ENCODE peak calls at places on chromosomes 2 and 18, in eight cellular contexts. One of them, this sample, is unnamed.

GRCh38 chr2:102063948-102064678 is 72.4 kb downstream of the IL1R2 start:
- DNase-seq in GM23338: peak; percentile 35
- DNase-seq in stomach: peak; percentile 81
- DNase-seq in K562: peak; percentile 92
- DNase-seq in SK-N-SH: peak; percentile 72
- DNase-seq in HCT116: peak; percentile 33
- DNase-seq in sigmoid colon: peak; percentile 98
- DNase-seq in Panc1: peak; percentile 24
- DNase-seq in this sample: peak; percentile 94

GRCh38 chr2:240786871-240787311 is 33.1 kb downstream of the KIF1A start:
- DNase-seq in GM23338: no peak
- DNase-seq in stomach: no peak
- DNase-seq in K562: no peak
- DNase-seq in SK-N-SH: no peak
- DNase-seq in HCT116: no peak
- DNase-seq in sigmoid colon: peak; percentile 49
- DNase-seq in Panc1: no peak
- DNase-seq in this sample: no peak

GRCh38 chr2:55168221-55169154 is 63.6 kb downstream of the CLHC1 start:
- DNase-seq in GM23338: peak; percentile 74
- DNase-seq in stomach: peak; percentile 56
- DNase-seq in K562: peak; percentile 53
- DNase-seq in SK-N-SH: peak; percentile 52
- DNase-seq in HCT116: peak; percentile 29
- DNase-seq in sigmoid colon: peak; percentile 85
- DNase-seq in Panc1: no peak
- DNase-seq in this sample: peak; percentile 65

GRCh38 chr2:118582058-118582457 is 265.4 kb downstream of the EN1 start:
- DNase-seq in GM23338: no peak
- DNase-seq in stomach: no peak
- DNase-seq in K562: no peak
- DNase-seq in SK-N-SH: no peak
- DNase-seq in HCT116: no peak
- DNase-seq in sigmoid colon: no peak
- DNase-seq in Panc1: no peak
- DNase-seq in this sample: no peak

GRCh38 chr2:65033178-65033577 is 23.0 kb upstream of the CEP68 start:
- DNase-seq in GM23338: no peak
- DNase-seq in stomach: no peak
- DNase-seq in K562: peak; percentile 47
- DNase-seq in SK-N-SH: peak; percentile 44
- DNase-seq in HCT116: no peak
- DNase-seq in sigmoid colon: no peak
- DNase-seq in Panc1: no peak
- DNase-seq in this sample: no peak

GRCh38 chr2:181456660-181457120 is 496 bp upstream of the ITGA4 start:
- DNase-seq in GM23338: peak; percentile 61
- DNase-seq in stomach: peak; percentile 47
- DNase-seq in K562: no peak
- DNase-seq in SK-N-SH: peak; percentile 42
- DNase-seq in HCT116: no peak
- DNase-seq in sigmoid colon: peak; percentile 68
- DNase-seq in Panc1: no peak
- DNase-seq in this sample: peak; percentile 97

GRCh38 chr18:61948842-61949438 is 56.1 kb upstream of the RNF152 start:
- DNase-seq in GM23338: no peak
- DNase-seq in stomach: no peak
- DNase-seq in K562: no peak
- DNase-seq in SK-N-SH: no peak
- DNase-seq in HCT116: no peak
- DNase-seq in sigmoid colon: no peak
- DNase-seq in Panc1: no peak
- DNase-seq in this sample: no peak

GRCh38 chr2:149885468-149885867 is 297.9 kb upstream of the MMADHC start:
- DNase-seq in GM23338: no peak
- DNase-seq in stomach: no peak
- DNase-seq in K562: no peak
- DNase-seq in SK-N-SH: no peak
- DNase-seq in HCT116: no peak
- DNase-seq in sigmoid colon: no peak
- DNase-seq in Panc1: no peak
- DNase-seq in this sample: no peak

GRCh38 chr2:159091381-159091780 is 122.9 kb downstream of the TANC1 start:
- DNase-seq in GM23338: no peak
- DNase-seq in stomach: no peak
- DNase-seq in K562: no peak
- DNase-seq in SK-N-SH: no peak
- DNase-seq in HCT116: no peak
- DNase-seq in sigmoid colon: no peak
- DNase-seq in Panc1: no peak
- DNase-seq in this sample: no peak

GRCh38 chr18:58104071-58104470 is 60.0 kb downstream of the NEDD4L start:
- DNase-seq in GM23338: no peak
- DNase-seq in stomach: no peak
- DNase-seq in K562: no peak
- DNase-seq in SK-N-SH: no peak
- DNase-seq in HCT116: no peak
- DNase-seq in sigmoid colon: no peak
- DNase-seq in Panc1: no peak
- DNase-seq in this sample: no peak

GRCh38 chr18:32349728-32350395 is 120.8 kb downstream of the GAREM1 start:
- DNase-seq in GM23338: no peak
- DNase-seq in stomach: peak; percentile 72
- DNase-seq in K562: no peak
- DNase-seq in SK-N-SH: no peak
- DNase-seq in HCT116: peak; percentile 91
- DNase-seq in sigmoid colon: peak; percentile 89
- DNase-seq in Panc1: peak; percentile 80
- DNase-seq in this sample: no peak

GRCh38 chr2:228507870-228508269 is 326.4 kb upstream of the SPHKAP start:
- DNase-seq in GM23338: peak; percentile 84
- DNase-seq in stomach: no peak
- DNase-seq in K562: no peak
- DNase-seq in SK-N-SH: no peak
- DNase-seq in HCT116: no peak
- DNase-seq in sigmoid colon: no peak
- DNase-seq in Panc1: no peak
- DNase-seq in this sample: no peak

GRCh38 chr2:73176881-73177644 is 25.3 kb upstream of the NOTO start:
- DNase-seq in GM23338: peak; percentile 91
- DNase-seq in stomach: peak; percentile 93
- DNase-seq in K562: peak; percentile 94
- DNase-seq in SK-N-SH: peak; percentile 97
- DNase-seq in HCT116: peak; percentile 57
- DNase-seq in sigmoid colon: peak; percentile 95
- DNase-seq in Panc1: peak; percentile 33
- DNase-seq in this sample: peak; percentile 76

GRCh38 chr18:48009116-48009825 is 78.8 kb upstream of the SMAD2 start:
- DNase-seq in GM23338: no peak
- DNase-seq in stomach: no peak
- DNase-seq in K562: no peak
- DNase-seq in SK-N-SH: no peak
- DNase-seq in HCT116: no peak
- DNase-seq in sigmoid colon: no peak
- DNase-seq in Panc1: no peak
- DNase-seq in this sample: no peak

GRCh38 chr2:102592601-102593000 is 26.8 kb upstream of the SLC9A2 start:
- DNase-seq in GM23338: peak; percentile 59
- DNase-seq in stomach: peak; percentile 71
- DNase-seq in K562: peak; percentile 15
- DNase-seq in SK-N-SH: no peak
- DNase-seq in HCT116: no peak
- DNase-seq in sigmoid colon: no peak
- DNase-seq in Panc1: no peak
- DNase-seq in this sample: no peak

GRCh38 chr2:38509322-38509946 is 93.3 kb downstream of the HNRNPLL start:
- DNase-seq in GM23338: no peak
- DNase-seq in stomach: no peak
- DNase-seq in K562: peak; percentile 43
- DNase-seq in SK-N-SH: no peak
- DNase-seq in HCT116: no peak
- DNase-seq in sigmoid colon: no peak
- DNase-seq in Panc1: no peak
- DNase-seq in this sample: no peak

GRCh38 chr18:27062802-27063201 is 122.3 kb downstream of the CHST9 start:
- DNase-seq in GM23338: no peak
- DNase-seq in stomach: no peak
- DNase-seq in K562: no peak
- DNase-seq in SK-N-SH: no peak
- DNase-seq in HCT116: no peak
- DNase-seq in sigmoid colon: no peak
- DNase-seq in Panc1: no peak
- DNase-seq in this sample: no peak

GRCh38 chr2:123808243-123808642 is 216.8 kb upstream of the CNTNAP5 start:
- DNase-seq in GM23338: peak; percentile 63
- DNase-seq in stomach: no peak
- DNase-seq in K562: no peak
- DNase-seq in SK-N-SH: no peak
- DNase-seq in HCT116: no peak
- DNase-seq in sigmoid colon: no peak
- DNase-seq in Panc1: no peak
- DNase-seq in this sample: no peak

GRCh38 chr2:152875832-152876669 is 157.6 kb downstream of the ARL6IP6 start:
- DNase-seq in GM23338: no peak
- DNase-seq in stomach: no peak
- DNase-seq in K562: no peak
- DNase-seq in SK-N-SH: no peak
- DNase-seq in HCT116: no peak
- DNase-seq in sigmoid colon: no peak
- DNase-seq in Panc1: no peak
- DNase-seq in this sample: no peak

DNA sequence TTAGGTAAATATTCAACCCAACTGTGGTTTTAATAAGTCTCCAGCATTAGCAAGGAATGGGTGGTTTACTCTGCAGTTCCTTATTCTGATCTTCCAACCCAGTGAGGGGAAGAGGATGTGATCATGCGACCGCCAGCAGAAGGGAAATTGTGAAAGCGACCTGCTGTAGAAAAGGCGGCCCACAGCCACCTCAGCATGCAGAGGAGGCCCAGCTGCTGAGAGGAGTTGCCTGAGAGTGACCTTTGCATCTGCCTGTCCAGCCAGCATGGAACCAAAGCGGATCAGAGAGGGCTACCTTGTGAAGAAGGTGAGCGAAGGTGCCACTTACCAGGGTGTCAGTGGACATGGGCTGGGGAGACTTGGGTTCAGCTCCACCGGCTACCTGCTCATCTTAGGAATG is at the start of gene PLEK:
- DNase-seq in GM23338: no peak
- DNase-seq in stomach: peak; percentile 60
- DNase-seq in K562: no peak
- DNase-seq in SK-N-SH: no peak
- DNase-seq in HCT116: no peak
- DNase-seq in sigmoid colon: peak; percentile 79
- DNase-seq in Panc1: no peak
- DNase-seq in this sample: peak; percentile 95
- TF ChIP-seq POLR2AphosphoS5 in GM23338: no peak
- TF ChIP-seq POLR2AphosphoS5 in stomach: peak; percentile 75
- TF ChIP-seq POLR2AphosphoS5 in K562: no peak
- TF ChIP-seq POLR2AphosphoS5 in SK-N-SH: no peak
- TF ChIP-seq POLR2AphosphoS5 in HCT116: no peak
- TF ChIP-seq POLR2AphosphoS5 in sigmoid colon: peak; percentile 70
- TF ChIP-seq POLR2AphosphoS5 in Panc1: no peak
- TF ChIP-seq POLR2AphosphoS5 in this sample: peak; percentile 100

GRCh38 chr2:43708891-43709290 is 32.7 kb upstream of the C1GALT1C1L start:
- DNase-seq in GM23338: no peak
- DNase-seq in stomach: no peak
- DNase-seq in K562: no peak
- DNase-seq in SK-N-SH: no peak
- DNase-seq in HCT116: no peak
- DNase-seq in sigmoid colon: no peak
- DNase-seq in Panc1: no peak
- DNase-seq in this sample: no peak

GRCh38 chr2:43718530-43719124 is 42.4 kb upstream of the C1GALT1C1L start:
- DNase-seq in GM23338: no peak
- DNase-seq in stomach: no peak
- DNase-seq in K562: no peak
- DNase-seq in SK-N-SH: no peak
- DNase-seq in HCT116: no peak
- DNase-seq in sigmoid colon: no peak
- DNase-seq in Panc1: no peak
- DNase-seq in this sample: no peak

GRCh38 chr2:43717323-43717722 is 41.1 kb upstream of the C1GALT1C1L start:
- DNase-seq in GM23338: no peak
- DNase-seq in stomach: no peak
- DNase-seq in K562: no peak
- DNase-seq in SK-N-SH: no peak
- DNase-seq in HCT116: no peak
- DNase-seq in sigmoid colon: no peak
- DNase-seq in Panc1: no peak
- DNase-seq in this sample: no peak

GRCh38 chr2:43708178-43708577 is 31.9 kb upstream of the C1GALT1C1L start:
- DNase-seq in GM23338: no peak
- DNase-seq in stomach: no peak
- DNase-seq in K562: no peak
- DNase-seq in SK-N-SH: no peak
- DNase-seq in HCT116: no peak
- DNase-seq in sigmoid colon: no peak
- DNase-seq in Panc1: no peak
- DNase-seq in this sample: no peak

DNA sequence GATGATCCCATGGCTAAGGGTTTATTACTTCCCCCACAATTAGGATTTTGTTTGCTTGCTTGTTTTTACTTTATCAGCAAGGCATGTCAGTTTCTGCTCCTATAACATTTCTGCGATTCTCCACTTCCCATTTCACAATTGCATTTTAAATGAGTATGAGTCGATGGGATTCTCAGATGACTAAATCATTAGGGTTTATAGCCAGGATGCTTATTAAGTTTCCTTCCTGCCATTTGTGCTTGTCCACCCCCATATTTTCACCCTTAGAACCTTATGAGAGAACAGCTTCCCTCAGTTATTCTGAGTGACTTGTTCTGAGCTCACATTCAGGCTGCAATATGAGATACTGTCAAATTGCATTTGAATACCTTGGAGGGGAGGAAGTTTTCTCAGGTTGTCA is 37.9 kb upstream of the C1GALT1C1L start:
- DNase-seq in GM23338: no peak
- DNase-seq in stomach: no peak
- DNase-seq in K562: no peak
- DNase-seq in SK-N-SH: no peak
- DNase-seq in HCT116: no peak
- DNase-seq in sigmoid colon: no peak
- DNase-seq in Panc1: no peak
- DNase-seq in this sample: no peak
- H3K27ac ChIP-seq in GM23338: no peak overlapping the region
- H3K27ac ChIP-seq in stomach: no peak overlapping the region
- H3K27ac ChIP-seq in K562: no peak overlapping the region
- H3K27ac ChIP-seq in SK-N-SH: no peak overlapping the region
- H3K27ac ChIP-seq in HCT116: no peak overlapping the region
- H3K27ac ChIP-seq in sigmoid colon: no peak overlapping the region
- H3K27ac ChIP-seq in Panc1: no peak overlapping the region
- H3K27ac ChIP-seq in this sample: no peak overlapping the region

GRCh38 chr2:162245051-162245450 is 1.8 kb upstream of the FAP start:
- DNase-seq in GM23338: no peak
- DNase-seq in stomach: no peak
- DNase-seq in K562: no peak
- DNase-seq in SK-N-SH: no peak
- DNase-seq in HCT116: no peak
- DNase-seq in sigmoid colon: no peak
- DNase-seq in Panc1: no peak
- DNase-seq in this sample: no peak
- H3K4me3 ChIP-seq in GM23338: no peak overlapping the region
- H3K4me3 ChIP-seq in stomach: no peak overlapping the region
- H3K4me3 ChIP-seq in K562: no peak overlapping the region
- H3K4me3 ChIP-seq in SK-N-SH: no peak overlapping the region
- H3K4me3 ChIP-seq in HCT116: no peak overlapping the region
- H3K4me3 ChIP-seq in sigmoid colon: no peak overlapping the region
- H3K4me3 ChIP-seq in Panc1: no peak overlapping the region
- H3K4me3 ChIP-seq in this sample: no peak overlapping the region

GRCh38 chr2:56211048-56211447 is 27.3 kb downstream of the CCDC85A start:
- DNase-seq in GM23338: no peak
- DNase-seq in stomach: no peak
- DNase-seq in K562: no peak
- DNase-seq in SK-N-SH: no peak
- DNase-seq in HCT116: no peak
- DNase-seq in sigmoid colon: no peak
- DNase-seq in Panc1: no peak
- DNase-seq in this sample: no peak
- TF ChIP-seq POLR2AphosphoS5 in GM23338: no peak
- TF ChIP-seq POLR2AphosphoS5 in stomach: no peak
- TF ChIP-seq POLR2AphosphoS5 in K562: no peak
- TF ChIP-seq POLR2AphosphoS5 in SK-N-SH: no peak
- TF ChIP-seq POLR2AphosphoS5 in HCT116: no peak
- TF ChIP-seq POLR2AphosphoS5 in sigmoid colon: no peak
- TF ChIP-seq POLR2AphosphoS5 in Panc1: no peak
- TF ChIP-seq POLR2AphosphoS5 in this sample: no peak